ENCODE peak calls at places on chromosomes 16 and 17, in four cellular contexts. One of them, this sample, is unnamed.

GRCh38 chr17:27800522-27800921 is at the start of gene NOS2:
- DNase-seq in astrocyte of the spinal cord: no peak
- DNase-seq in fibroblast of pulmonary artery: no peak
- DNase-seq in A549: no peak
- DNase-seq in this sample: no peak

GRCh38 chr17:1709971-1710806 is at the start of gene TLCD2:
- DNase-seq in astrocyte of the spinal cord: peak; percentile 71
- DNase-seq in fibroblast of pulmonary artery: peak; percentile 65
- DNase-seq in A549: peak; percentile 71
- DNase-seq in this sample: no peak

GRCh38 chr17:45692661-45693060 is 91.5 kb upstream of the CRHR1 start:
- DNase-seq in astrocyte of the spinal cord: no peak
- DNase-seq in fibroblast of pulmonary artery: no peak
- DNase-seq in A549: no peak
- DNase-seq in this sample: no peak

GRCh38 chr16:78844682-78845081 is 745.2 kb downstream of the WWOX start:
- DNase-seq in astrocyte of the spinal cord: no peak
- DNase-seq in fibroblast of pulmonary artery: no peak
- DNase-seq in A549: no peak
- DNase-seq in this sample: no peak

GRCh38 chr17:152860-153420 is 15.6 kb downstream of the SCGB1C2 start:
- DNase-seq in astrocyte of the spinal cord: no peak
- DNase-seq in fibroblast of pulmonary artery: no peak
- DNase-seq in A549: no peak
- DNase-seq in this sample: no peak

GRCh38 chr17:45783593-45784292 is 377 bp upstream of the CRHR1 start:
- DNase-seq in astrocyte of the spinal cord: no peak
- DNase-seq in fibroblast of pulmonary artery: no peak
- DNase-seq in A549: no peak
- DNase-seq in this sample: no peak

GRCh38 chr17:79042421-79043190 is 18.6 kb downstream of the C1QTNF1 start:
- DNase-seq in astrocyte of the spinal cord: peak; percentile 12
- DNase-seq in fibroblast of pulmonary artery: peak; percentile 75
- DNase-seq in A549: peak; percentile 77
- DNase-seq in this sample: no peak

GRCh38 chr17:30520436-30520835 is 43.2 kb downstream of the GOSR1 start:
- DNase-seq in astrocyte of the spinal cord: peak; percentile 70
- DNase-seq in fibroblast of pulmonary artery: peak; percentile 54
- DNase-seq in A549: no peak
- DNase-seq in this sample: no peak

GRCh38 chr17:68509151-68510057 is 2.8 kb upstream of the PRKAR1A start:
- DNase-seq in astrocyte of the spinal cord: no peak
- DNase-seq in fibroblast of pulmonary artery: no peak
- DNase-seq in A549: no peak
- DNase-seq in this sample: no peak

GRCh38 chr16:69108069-69108904 is 2.8 kb downstream of the HAS3 start:
- DNase-seq in astrocyte of the spinal cord: no peak
- DNase-seq in fibroblast of pulmonary artery: no peak
- DNase-seq in A549: peak; percentile 32
- DNase-seq in this sample: no peak

GRCh38 chr17:258045-258734 is 76.7 kb upstream of the DOC2B start:
- DNase-seq in astrocyte of the spinal cord: no peak
- DNase-seq in fibroblast of pulmonary artery: no peak
- DNase-seq in A549: no peak
- DNase-seq in this sample: no peak

GRCh38 chr16:48054881-48055601 is 100.8 kb downstream of the ABCC12 start:
- DNase-seq in astrocyte of the spinal cord: peak; percentile 64
- DNase-seq in fibroblast of pulmonary artery: peak; percentile 77
- DNase-seq in A549: peak; percentile 66
- DNase-seq in this sample: no peak

GRCh38 chr17:45246338-45246737 is 15.6 kb downstream of the SPATA32 start:
- DNase-seq in astrocyte of the spinal cord: no peak
- DNase-seq in fibroblast of pulmonary artery: no peak
- DNase-seq in A549: no peak
- DNase-seq in this sample: no peak

GRCh38 chr16:72191551-72191950 is 19.6 kb upstream of the PMFBP1 start:
- DNase-seq in astrocyte of the spinal cord: no peak
- DNase-seq in fibroblast of pulmonary artery: peak; percentile 20
- DNase-seq in A549: no peak
- DNase-seq in this sample: no peak

GRCh38 chr17:66691644-66692500 is 143.0 kb upstream of the CACNG5 start:
- DNase-seq in astrocyte of the spinal cord: peak; percentile 83
- DNase-seq in fibroblast of pulmonary artery: peak; percentile 91
- DNase-seq in A549: peak; percentile 92
- DNase-seq in this sample: no peak

GRCh38 chr16:8675183-8676159 is 1.1 kb downstream of the ABAT start:
- DNase-seq in astrocyte of the spinal cord: no peak
- DNase-seq in fibroblast of pulmonary artery: no peak
- DNase-seq in A549: no peak
- DNase-seq in this sample: no peak

GRCh38 chr16:3589991-3590701 is 12.9 kb upstream of the NLRC3 start:
- DNase-seq in astrocyte of the spinal cord: no peak
- DNase-seq in fibroblast of pulmonary artery: no peak
- DNase-seq in A549: no peak
- DNase-seq in this sample: no peak
- H3K4me3 ChIP-seq in astrocyte of the spinal cord: no peak overlapping the region
- H3K4me3 ChIP-seq in fibroblast of pulmonary artery: no peak overlapping the region
- H3K4me3 ChIP-seq in A549: no peak overlapping the region
- H3K4me3 ChIP-seq in this sample: no peak overlapping the region

GRCh38 chr16:85665373-85665740 is 23.4 kb downstream of the GINS2 start:
- DNase-seq in astrocyte of the spinal cord: no peak
- DNase-seq in fibroblast of pulmonary artery: no peak
- DNase-seq in A549: no peak
- DNase-seq in this sample: no peak
- TF ChIP-seq CTCF in astrocyte of the spinal cord: no peak
- TF ChIP-seq CTCF in fibroblast of pulmonary artery: no peak
- TF ChIP-seq CTCF in A549: no peak
- TF ChIP-seq CTCF in this sample: no peak

GRCh38 chr17:35566955-35567354 is 6.3 kb upstream of the SLFN14 start:
- DNase-seq in astrocyte of the spinal cord: no peak
- DNase-seq in fibroblast of pulmonary artery: no peak
- DNase-seq in A549: no peak
- DNase-seq in this sample: no peak

GRCh38 chr17:35569405-35569804 is 8.8 kb upstream of the SLFN14 start:
- DNase-seq in astrocyte of the spinal cord: no peak
- DNase-seq in fibroblast of pulmonary artery: no peak
- DNase-seq in A549: no peak
- DNase-seq in this sample: no peak

GRCh38 chr17:35568561-35568960 is 7.9 kb upstream of the SLFN14 start:
- DNase-seq in astrocyte of the spinal cord: no peak
- DNase-seq in fibroblast of pulmonary artery: peak; percentile 59
- DNase-seq in A549: peak; percentile 54
- DNase-seq in this sample: no peak
- H3K4me3 ChIP-seq in astrocyte of the spinal cord: peak overlapping the region; percentile 90
- H3K4me3 ChIP-seq in fibroblast of pulmonary artery: peak overlapping the region; percentile 98
- H3K4me3 ChIP-seq in A549: peak overlapping the region; percentile 71
- H3K4me3 ChIP-seq in this sample: peak overlapping the region; percentile 100

GRCh38 chr17:41335747-41336146 is 14.9 kb downstream of the KRT33A start:
- DNase-seq in astrocyte of the spinal cord: no peak
- DNase-seq in fibroblast of pulmonary artery: no peak
- DNase-seq in A549: no peak
- DNase-seq in this sample: no peak
- TF ChIP-seq CTCF in astrocyte of the spinal cord: no peak
- TF ChIP-seq CTCF in fibroblast of pulmonary artery: no peak
- TF ChIP-seq CTCF in A549: no peak
- TF ChIP-seq CTCF in this sample: no peak

GRCh38 chr16:14485811-14486519 is 144.1 kb downstream of the PARN start:
- DNase-seq in astrocyte of the spinal cord: no peak
- DNase-seq in fibroblast of pulmonary artery: no peak
- DNase-seq in A549: no peak
- DNase-seq in this sample: no peak

GRCh38 chr16:14487579-14487978 is 142.5 kb downstream of the PARN start:
- DNase-seq in astrocyte of the spinal cord: no peak
- DNase-seq in fibroblast of pulmonary artery: no peak
- DNase-seq in A549: no peak
- DNase-seq in this sample: no peak

GRCh38 chr16:14485131-14485551 is 144.9 kb downstream of the PARN start:
- DNase-seq in astrocyte of the spinal cord: peak; percentile 24
- DNase-seq in fibroblast of pulmonary artery: no peak
- DNase-seq in A549: peak; percentile 59
- DNase-seq in this sample: no peak

GRCh38 chr16:14489460-14489859 is 140.6 kb downstream of the PARN start:
- DNase-seq in astrocyte of the spinal cord: no peak
- DNase-seq in fibroblast of pulmonary artery: no peak
- DNase-seq in A549: peak; percentile 85
- DNase-seq in this sample: no peak

DNA sequence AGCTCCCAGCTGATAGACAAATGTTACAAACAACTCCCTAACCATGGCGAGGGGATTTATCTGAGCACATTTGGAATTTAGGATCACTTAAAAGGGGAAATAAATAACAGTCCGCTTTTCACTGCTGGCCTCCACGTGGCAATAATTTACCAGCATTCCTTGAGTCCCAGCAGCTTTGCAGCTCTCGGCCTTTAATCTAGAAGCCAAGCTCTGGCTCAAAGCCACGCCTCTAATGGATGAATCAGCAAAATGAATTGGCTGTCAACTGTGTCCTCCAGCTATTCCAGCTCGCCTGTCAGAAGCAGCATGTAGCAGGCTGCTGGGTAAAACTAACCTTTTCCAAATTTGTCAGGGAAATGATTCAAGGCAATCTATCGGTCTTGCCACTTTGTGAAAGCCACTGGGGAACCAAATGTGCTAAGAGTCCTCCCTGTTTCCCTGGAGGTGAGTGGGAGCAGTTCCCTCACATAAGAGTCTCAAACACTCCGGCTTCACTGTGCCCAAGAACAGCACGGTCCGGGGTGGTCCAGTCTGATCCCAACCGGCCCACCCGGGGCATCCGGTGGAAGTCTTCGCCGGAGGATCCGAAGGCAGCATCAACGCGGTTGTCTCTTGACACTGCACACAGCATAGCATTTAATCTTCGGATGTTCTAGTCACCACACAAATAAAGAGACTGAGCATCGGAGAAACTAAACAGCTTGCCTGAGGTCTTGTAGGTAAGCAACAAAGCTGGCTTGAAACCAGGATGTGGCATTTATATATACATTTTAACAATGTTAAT is 143.3 kb downstream of the PARN start:
- DNase-seq in astrocyte of the spinal cord: peak; percentile 94
- DNase-seq in fibroblast of pulmonary artery: peak; percentile 95
- DNase-seq in A549: peak; percentile 93
- DNase-seq in this sample: peak; percentile 85
- H3K4me3 ChIP-seq in astrocyte of the spinal cord: peak overlapping the region; percentile 37
- H3K4me3 ChIP-seq in fibroblast of pulmonary artery: peak overlapping the region; percentile 49
- H3K4me3 ChIP-seq in A549: peak overlapping the region; percentile 49
- H3K4me3 ChIP-seq in this sample: peak overlapping the region; percentile 9